ENCODE peak calls at places on chromosome 11, in five cellular contexts. N, X, C, E and A are unnamed samples.

GRCh38 chr11:57001674-57002401 is 13.1 kb downstream of the OR5AK2 start:
- DNase-seq in N (peak; percentile 11), X (no peak), C (no peak), E (no peak), A (peak; percentile 21)

GRCh38 chr11:5204787-5205186 is 4.3 kb upstream of the OR51V1 start:
- DNase-seq in N (peak; percentile 77), X (no peak), C (peak; percentile 44), E (no peak), A (peak; percentile 90)

GRCh38 chr11:125591659-125592304 is 870 bp upstream of the STT3A start:
- DNase-seq in N (no peak), X (peak; percentile 41), C (no peak), E (no peak), A (peak; percentile 13)

GRCh38 chr11:26790738-26791137 is 68.9 kb upstream of the SLC5A12 start:
- DNase-seq in N (no peak), X (no peak), C (no peak), E (no peak), A (no peak)

GRCh38 chr11:128502736-128503135 is 84.6 kb downstream of the ETS1 start:
- DNase-seq in N (peak; percentile 97), X (no peak), C (no peak), E (no peak), A (peak; percentile 96)

GRCh38 chr11:91761406-91762027 is 463.1 kb upstream of the FAT3 start:
- DNase-seq in N (no peak), X (no peak), C (no peak), E (no peak), A (no peak)

GRCh38 chr11:82936261-82936660 is 34.7 kb downstream of the DDIAS start:
- DNase-seq in N (no peak), X (no peak), C (no peak), E (no peak), A (peak; percentile 31)

GRCh38 chr11:116229581-116229980 is 543.2 kb downstream of the BUD13 start:
- DNase-seq in N (no peak), X (no peak), C (no peak), E (no peak), A (no peak)

GRCh38 chr11:119699227-119699626 is 29.8 kb downstream of the NECTIN1 start:
- DNase-seq in N (peak; percentile 72), X (no peak), C (no peak), E (no peak), A (no peak)

GRCh38 chr11:11789735-11790369 is 51.9 kb upstream of the USP47 start:
- DNase-seq in N (peak; percentile 41), X (no peak), C (no peak), E (no peak), A (peak; percentile 40)

GRCh38 chr11:107931206-107931605 is 3.0 kb downstream of the RAB39A start:
- DNase-seq in N (no peak), X (no peak), C (no peak), E (no peak), A (no peak)

GRCh38 chr11:125871391-125872137 is 15.9 kb upstream of the HYLS1 start:
- DNase-seq in N (peak; percentile 46), X (peak; percentile 77), C (no peak), E (peak; percentile 87), A (peak; percentile 31)

GRCh38 chr11:110337570-110338193 is 41.3 kb upstream of the RDX start:
- DNase-seq in N (peak; percentile 20), X (peak; percentile 63), C (no peak), E (no peak), A (peak; percentile 52)

GRCh38 chr11:110130642-110131238 is 37.5 kb downstream of the ZC3H12C start:
- DNase-seq in N (no peak), X (peak; percentile 42), C (peak; percentile 86), E (no peak), A (peak; percentile 67)

DNA sequence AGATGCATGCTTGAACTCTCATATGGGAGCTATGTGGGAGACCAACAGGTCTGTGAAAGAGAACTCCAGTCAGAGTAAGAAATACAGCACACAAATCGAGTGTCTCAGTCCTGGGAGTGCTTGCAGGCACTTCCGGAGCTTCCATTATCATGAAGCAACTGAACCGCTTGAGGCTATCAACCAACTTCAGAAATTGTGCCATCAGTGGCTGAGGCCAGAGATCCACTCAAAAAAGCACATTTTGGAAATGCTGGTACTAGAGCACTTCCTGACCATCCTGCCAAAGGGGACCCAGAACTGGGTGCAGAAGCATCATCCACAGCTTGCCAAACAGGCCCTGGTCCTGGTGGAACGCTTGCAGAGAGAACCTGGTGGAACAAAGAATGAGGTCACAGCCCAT is 33.4 kb downstream of the GAB2 start:
- DNase-seq in N (no peak), X (no peak), C (no peak), E (no peak), A (no peak)
- H4K91ac ChIP-seq in N (no peak overlapping the region), X (no peak overlapping the region), C (no peak overlapping the region), E (no peak overlapping the region), A (no peak overlapping the region)

GRCh38 chr11:64686466-64687175 is 36.4 kb downstream of the NRXN2 start:
- DNase-seq in N (no peak), X (no peak), C (no peak), E (no peak), A (peak; percentile 13)
- H3K9ac ChIP-seq in N (no peak overlapping the region), X (no peak overlapping the region), C (peak overlapping the region; percentile 68), E (no peak overlapping the region), A (no peak overlapping the region)

DNA sequence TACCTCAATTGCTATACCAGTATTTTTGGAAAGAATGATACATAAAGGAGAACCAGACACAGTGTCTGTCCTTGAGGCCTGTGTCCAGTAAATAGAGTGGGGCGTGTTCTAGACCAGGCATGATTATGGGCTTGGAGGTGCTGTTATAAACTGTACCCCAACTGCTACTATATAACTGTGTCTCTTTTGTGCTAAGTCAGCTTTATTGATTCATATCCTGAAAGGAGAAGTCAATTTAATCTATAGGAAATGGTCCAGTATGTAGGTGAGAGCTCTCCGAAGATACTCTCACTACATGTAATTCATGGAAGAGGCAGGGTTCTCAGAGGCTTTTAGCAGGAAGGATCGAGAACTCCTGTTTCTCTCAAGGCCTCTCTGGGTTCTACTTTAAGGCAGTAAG is 334.3 kb downstream of the TMEM135 start:
- DNase-seq in N (no peak), X (no peak), C (no peak), E (no peak), A (no peak)
- H2BK15ac ChIP-seq in N (no peak overlapping the region), X (no peak overlapping the region), C (no peak overlapping the region), E (no peak overlapping the region), A (no peak overlapping the region)

GRCh38 chr11:1964955-1965354 is 17.8 kb downstream of the MRPL23 start:
- DNase-seq in N (no peak), X (no peak), C (no peak), E (no peak), A (no peak)

GRCh38 chr11:1964348-1964747 is 17.2 kb downstream of the MRPL23 start:
- DNase-seq in N (no peak), X (no peak), C (no peak), E (no peak), A (no peak)

GRCh38 chr11:1963864-1964263 is 16.7 kb downstream of the MRPL23 start:
- DNase-seq in N (no peak), X (no peak), C (no peak), E (no peak), A (no peak)

DNA sequence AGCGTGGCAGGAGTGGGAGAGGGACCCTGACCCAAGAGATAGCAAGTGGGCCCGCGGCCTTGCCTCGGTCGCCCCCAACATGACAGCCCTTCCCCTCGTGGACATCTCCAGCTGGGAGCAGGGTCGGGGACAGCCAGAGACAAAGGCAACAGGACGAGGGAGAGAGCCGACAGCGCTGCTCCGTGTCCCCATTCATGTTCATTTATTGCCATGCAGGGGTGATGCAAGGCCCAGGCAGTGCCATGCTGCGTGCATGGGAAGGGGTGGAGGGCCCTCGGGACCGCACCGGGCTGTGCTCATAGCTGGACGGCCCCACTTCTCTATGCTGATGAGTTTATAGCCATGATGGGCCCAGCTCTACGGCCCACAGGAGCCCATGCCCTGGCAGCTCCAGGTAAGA is 12.7 kb downstream of the MRPL23 start:
- DNase-seq in N (no peak), X (no peak), C (no peak), E (no peak), A (no peak)
- H4K91ac ChIP-seq in N (no peak overlapping the region), X (no peak overlapping the region), C (no peak overlapping the region), E (no peak overlapping the region), A (no peak overlapping the region)

DNA sequence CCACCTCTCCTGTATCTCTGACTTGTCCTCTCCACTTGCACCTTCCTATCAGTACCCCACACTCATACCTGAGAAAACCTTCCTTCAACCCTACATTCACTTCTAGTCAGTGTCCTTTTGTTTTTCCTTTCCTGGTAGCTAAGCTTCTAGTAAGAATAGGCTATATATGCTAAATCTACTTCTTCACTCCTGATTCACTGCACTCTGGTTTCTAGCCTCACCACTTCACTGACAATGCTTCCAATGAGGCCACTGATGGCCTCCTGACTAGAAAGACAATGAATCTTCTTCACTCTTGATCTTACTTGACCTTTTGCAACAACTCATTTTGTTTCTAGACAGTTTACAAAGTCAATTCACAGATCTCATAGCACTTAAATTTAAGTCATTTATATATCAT is 52.0 kb downstream of the RELT start:
- DNase-seq in N (no peak), X (no peak), C (no peak), E (no peak), A (no peak)
- H3K9ac ChIP-seq in N (no peak overlapping the region), X (no peak overlapping the region), C (no peak overlapping the region), E (no peak overlapping the region), A (no peak overlapping the region)

DNA sequence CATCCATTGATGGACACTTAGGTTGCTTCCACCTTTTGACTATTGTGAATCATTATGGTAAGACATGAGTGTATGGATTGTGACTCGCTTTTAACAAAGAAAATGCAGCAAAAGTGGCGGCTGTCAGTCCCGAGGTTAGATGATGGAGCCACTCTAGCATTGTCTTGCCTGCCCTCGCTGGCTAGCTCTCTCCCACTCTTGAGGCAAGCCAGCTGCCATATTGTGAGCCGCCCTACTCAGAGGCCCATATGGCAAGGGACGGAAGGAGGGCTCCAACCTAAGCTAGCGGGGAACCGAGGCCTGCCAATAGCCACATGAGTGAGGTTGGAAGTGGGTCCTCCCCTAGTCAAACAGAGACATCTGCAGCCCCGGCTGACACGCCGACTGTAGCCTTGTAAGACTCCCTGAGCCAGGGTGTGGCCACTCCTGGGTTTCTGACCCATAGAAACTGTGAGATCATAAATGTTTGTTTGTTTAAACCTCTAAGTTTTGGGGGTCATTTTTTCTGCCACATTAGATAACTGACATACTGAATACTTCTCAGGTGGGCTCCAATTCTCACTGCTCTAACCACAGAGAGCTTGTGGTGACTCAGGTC is 160.2 kb downstream of the LDLRAD3 start:
- DNase-seq in N (no peak), X (no peak), C (no peak), E (no peak), A (no peak)
- H2BK15ac ChIP-seq in N (no peak overlapping the region), X (no peak overlapping the region), C (peak overlapping the region; percentile 50), E (no peak overlapping the region), A (no peak overlapping the region)

GRCh38 chr11:61023086-61024035 is 51.9 kb downstream of the CD6 start:
- DNase-seq in N (no peak), X (no peak), C (no peak), E (no peak), A (no peak)
- H4K91ac ChIP-seq in N (no peak overlapping the region), X (no peak overlapping the region), C (no peak overlapping the region), E (no peak overlapping the region), A (no peak overlapping the region)

GRCh38 chr11:8639655-8640054 is 42.8 kb downstream of the TRIM66 start:
- DNase-seq in N (no peak), X (no peak), C (no peak), E (no peak), A (no peak)
- H3K9ac ChIP-seq in N (no peak overlapping the region), X (no peak overlapping the region), C (no peak overlapping the region), E (no peak overlapping the region), A (no peak overlapping the region)